ENCODE peak calls at places on chromosomes 2 and 18, in four cellular contexts. P, C, M and S are unnamed samples. For H3K4me1, the result is how much of the 10 kb centered on the place peaks cover.

GRCh38 chr18:39962546-39962945 is 1992.5 kb upstream of the PIK3C3 start:
- DNase-seq in M (no peak), C (peak), P (no peak), S (no peak)

GRCh38 chr18:46155652-46156051 is 51.5 kb downstream of the HAUS1 start:
- DNase-seq in C (peak), P (no peak), M (no peak), S (no peak)

GRCh38 chr2:135899567-135899966 is 23.3 kb upstream of the MCM6 start:
- DNase-seq in C (no peak), P (no peak), M (no peak), S (no peak)

GRCh38 chr2:174535757-174536703 is 49.2 kb upstream of the GPR155 start:
- DNase-seq in C (peak), M (no peak), P (no peak), S (no peak)

GRCh38 chr2:127829845-127830246 is 18.9 kb upstream of the WDR33 start:
- DNase-seq in P (no peak), M (no peak), C (peak), S (peak)

GRCh38 chr2:226733189-226733858 is 66.3 kb downstream of the IRS1 start:
- DNase-seq in P (no peak), M (no peak), C (no peak), S (no peak)

GRCh38 chr2:41313082-41313481 is 734.7 kb upstream of the PKDCC start:
- DNase-seq in C (no peak), P (no peak), M (no peak), S (no peak)

GRCh38 chr18:48649231-48649630 is 110.4 kb downstream of the CTIF start:
- DNase-seq in C (peak), M (no peak), P (no peak), S (no peak)

GRCh38 chr2:176085861-176086771 is 2.4 kb upstream of the EVX2 start:
- DNase-seq in P (peak), M (no peak), C (peak), S (no peak)

GRCh38 chr2:159272166-159272565 is 14.3 kb downstream of the WDSUB1 start:
- DNase-seq in M (no peak), P (no peak), C (peak), S (no peak)

GRCh38 chr2:139293992-139294548 is 513.9 kb upstream of the NXPH2 start:
- DNase-seq in C (no peak), M (no peak), P (no peak), S (no peak)

GRCh38 chr2:204846471-204846870 is 301.2 kb downstream of the PARD3B start:
- DNase-seq in M (no peak), C (no peak), P (no peak), S (no peak)

GRCh38 chr2:16666453-16666801 is 793 bp upstream of the CYRIA start:
- DNase-seq in M (no peak), C (peak), P (no peak), S (no peak)

GRCh38 chr2:37389984-37390765 is 45.7 kb downstream of the QPCT start:
- DNase-seq in M (no peak), C (peak), P (no peak), S (no peak)

GRCh38 chr2:173884403-173884802 is 80.8 kb downstream of the SP3 start:
- DNase-seq in M (peak), P (no peak), C (peak), S (no peak)

GRCh38 chr18:79483971-79484491 is 88.3 kb downstream of the NFATC1 start:
- DNase-seq in C (no peak), P (peak), M (peak), S (no peak)

GRCh38 chr2:174561283-174562275 is 36.0 kb downstream of the WIPF1 start:
- DNase-seq in C (no peak), P (peak), M (peak), S (no peak)

GRCh38 chr2:147869934-147870333 is 25.1 kb downstream of the ACVR2A start:
- DNase-seq in C (no peak), P (no peak), M (no peak), S (no peak)

GRCh38 chr2:205590759-205591158 is 91.5 kb upstream of the NRP2 start:
- DNase-seq in C (no peak), M (no peak), P (no peak), S (no peak)

GRCh38 chr2:19600506-19600905 is 242.1 kb upstream of the OSR1 start:
- DNase-seq in M (no peak), C (no peak), P (no peak), S (no peak)

GRCh38 chr2:224417361-224417729 is 15.4 kb upstream of the FAM124B start:
- DNase-seq in C (peak), M (no peak), P (no peak), S (no peak)

GRCh38 chr2:44358498-44358897 is 2.8 kb downstream of the PREPL start:
- DNase-seq in P (no peak), M (no peak), C (peak), S (no peak)

GRCh38 chr2:205768815-205769493 is 86.7 kb downstream of the NRP2 start:
- DNase-seq in M (no peak), C (no peak), P (no peak), S (no peak)

GRCh38 chr18:62596145-62597005 is 73.5 kb downstream of the ZCCHC2 start:
- DNase-seq in P (no peak), C (no peak), M (no peak), S (no peak)

GRCh38 chr2:190488516-190489220 is 45.9 kb downstream of the NEMP2 start:
- DNase-seq in C (no peak), M (no peak), P (no peak), S (no peak)

GRCh38 chr2:46097714-46098480 is 199.3 kb upstream of the EPAS1 start:
- DNase-seq in M (peak), P (no peak), C (peak), S (no peak)

GRCh38 chr2:109472331-109473005 is 141.3 kb downstream of the SEPTIN10 start:
- DNase-seq in P (peak), M (no peak), C (no peak), S (no peak)

GRCh38 chr18:11339121-11339520 is 189.8 kb upstream of the PIEZO2 start:
- DNase-seq in P (no peak), C (no peak), M (no peak), S (no peak)

GRCh38 chr2:90207454-90208058 is 1516.1 kb downstream of the RPIA start:
- DNase-seq in C (peak), P (no peak), M (no peak), S (no peak)

GRCh38 chr2:144330951-144331651 is 188.8 kb downstream of the ZEB2 start:
- DNase-seq in P (no peak), C (peak), M (no peak), S (no peak)

GRCh38 chr2:24984912-24985311 is 13.2 kb upstream of the DNAJC27 start:
- DNase-seq in C (peak), P (no peak), M (peak), S (no peak)

GRCh38 chr2:231785413-231785812 is 832 bp upstream of the COPS7B start:
- DNase-seq in C (no peak), P (no peak), M (no peak), S (no peak)

GRCh38 chr2:231785822-231786176 is 446 bp upstream of the COPS7B start:
- DNase-seq in C (no peak), M (no peak), P (no peak), S (no peak)

GRCh38 chr2:231786177-231786916 is at the start of gene COPS7B:
- DNase-seq in P (peak), C (peak), M (peak), S (peak)

GRCh38 chr2:231791107-231791506 is 4.9 kb downstream of the COPS7B start:
- DNase-seq in C (no peak), P (no peak), M (no peak), S (no peak)

GRCh38 chr2:231786917-231787292 is 660 bp downstream of the COPS7B start:
- DNase-seq in M (no peak), P (no peak), C (no peak), S (no peak)
- H3K4me1 ChIP-seq in M (under half), P (under half), C (under half), S (under half)

DNA sequence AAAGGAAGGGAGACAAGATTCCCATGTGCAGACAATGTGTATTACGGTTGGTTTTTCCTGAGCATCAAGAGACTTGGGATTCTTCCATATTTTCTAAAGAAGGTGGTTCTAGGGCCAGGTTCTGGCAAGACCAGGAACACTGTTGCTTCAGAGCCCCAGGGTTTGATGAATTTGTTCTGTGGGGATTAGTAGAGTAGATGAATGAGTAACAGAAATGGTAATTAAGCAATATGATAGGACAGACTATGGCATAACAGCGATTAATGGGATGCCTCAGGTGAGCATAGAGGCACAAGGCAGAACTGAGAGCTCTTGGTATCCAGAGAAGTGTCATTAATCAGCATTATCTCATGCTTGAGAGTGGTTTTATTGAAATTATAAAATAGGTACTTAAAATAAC is 82.8 kb upstream of the PNPT1 start:
- DNase-seq in C (no peak), M (no peak), P (no peak), S (no peak)
- H3K4me3 ChIP-seq in C (no peak), M (no peak), P (no peak), S (no peak)

GRCh38 chr2:101818531-101819451 is 121.3 kb downstream of the MAP4K4 start:
- DNase-seq in P (no peak), C (no peak), M (no peak), S (no peak)
- H3K4me1 ChIP-seq in P (under half), C (under half), M (under half), S (under half)

GRCh38 chr2:241774419-241775222 is 2.0 kb upstream of the GAL3ST2 start:
- DNase-seq in C (no peak), M (peak), P (peak), S (no peak)
- H3K4me3 ChIP-seq in C (no peak), M (no peak), P (no peak), S (no peak)